ENCODE peak calls at places on chromosomes 11 and 22, in nine cellular contexts. D is PC-3, U is neural progenitor cell, C is SK-N-SH, Y is GM23248, R is HCT116, W is GM23338, T is hepatocyte, V is MM.1S. G is an unnamed sample. For H3K79me2, the result is how much of the 10 kb centered on the place peaks cover.

GRCh38 chr22:32533265-32534068 is 58.9 kb downstream of the FBXO7 start:
- DNase-seq in D (no peak), W (no peak), V (no peak), T (peak), R (no peak), C (no peak), U (no peak), Y (peak), G (no peak)

GRCh38 chr22:40400173-40400572 is 29.8 kb downstream of the SGSM3 start:
- DNase-seq in D (no peak), C (no peak), R (no peak), Y (no peak), V (no peak), W (no peak), U (no peak), T (no peak), G (peak)

GRCh38 chr22:26642465-26643367 is 14.7 kb upstream of the MIAT start:
- DNase-seq in Y (no peak), R (no peak), T (no peak), C (no peak), U (peak), D (no peak), V (peak), W (peak), G (peak)

GRCh38 chr11:19252394-19253148 is 11.8 kb upstream of the E2F8 start:
- DNase-seq in T (no peak), V (no peak), U (peak), R (no peak), W (no peak), C (no peak), D (no peak), Y (no peak), G (no peak)

GRCh38 chr22:36373258-36373579 is 14.5 kb downstream of the MYH9 start:
- DNase-seq in V (no peak), U (no peak), W (peak), C (no peak), Y (no peak), D (peak), R (no peak), T (no peak), G (no peak)

GRCh38 chr11:46333129-46333947 is 13.9 kb upstream of the DGKZ start:
- DNase-seq in W (peak), T (no peak), Y (peak), D (no peak), U (peak), C (peak), R (no peak), V (no peak), G (no peak)

GRCh38 chr11:100546714-100547113 is 140.4 kb upstream of the ARHGAP42 start:
- DNase-seq in D (peak), R (peak), V (no peak), U (no peak), Y (peak), C (no peak), T (peak), W (no peak), G (no peak)

GRCh38 chr11:11082651-11083050 is 224.8 kb upstream of the ZBED5 start:
- DNase-seq in R (no peak), W (no peak), C (no peak), D (no peak), V (no peak), T (no peak), Y (no peak), U (no peak), G (no peak)

GRCh38 chr22:29994941-29995340 is 85.3 kb upstream of the HORMAD2 start:
- DNase-seq in C (no peak), R (no peak), Y (peak), V (no peak), T (peak), U (no peak), W (no peak), D (peak), G (no peak)

GRCh38 chr11:103295704-103296103 is 186.5 kb downstream of the DYNC2H1 start:
- DNase-seq in D (no peak), V (no peak), U (peak), T (no peak), Y (no peak), C (no peak), R (peak), W (peak), G (peak)

GRCh38 chr22:44331881-44332714 is 19.3 kb upstream of the SHISAL1 start:
- DNase-seq in W (peak), R (no peak), C (peak), Y (peak), T (peak), D (peak), U (peak), V (no peak), G (no peak)

GRCh38 chr11:87046824-87047223 is 9.1 kb downstream of the TMEM135 start:
- DNase-seq in R (no peak), V (no peak), T (no peak), D (no peak), C (no peak), Y (no peak), W (no peak), U (no peak), G (no peak)

GRCh38 chr11:15793032-15793996 is 563.0 kb downstream of the SOX6 start:
- DNase-seq in C (no peak), U (no peak), Y (peak), V (no peak), W (no peak), D (peak), T (no peak), R (no peak), G (no peak)

GRCh38 chr11:69414773-69415187 is 66.7 kb upstream of the LINC01488 start:
- DNase-seq in V (no peak), U (no peak), Y (no peak), R (no peak), C (no peak), W (no peak), T (no peak), D (no peak), G (no peak)

GRCh38 chr11:57432714-57433163 is 5.8 kb upstream of the SLC43A3 start:
- DNase-seq in R (no peak), C (no peak), W (no peak), U (no peak), T (peak), Y (peak), V (no peak), D (peak), G (no peak)

GRCh38 chr11:11782532-11783110 is 59.2 kb upstream of the USP47 start:
- DNase-seq in T (no peak), V (no peak), W (peak), C (no peak), U (no peak), R (no peak), D (no peak), Y (no peak), G (no peak)

GRCh38 chr11:25766332-25767015 is 565.5 kb upstream of the ANO3 start:
- DNase-seq in T (no peak), C (no peak), W (no peak), V (peak), Y (no peak), R (no peak), D (peak), U (no peak), G (no peak)

GRCh38 chr11:57248780-57249383 is 11.8 kb upstream of the APLNR start:
- DNase-seq in R (peak), W (peak), C (peak), V (peak), D (peak), U (peak), Y (peak), T (peak), G (peak)

GRCh38 chr11:313787-314547 is at the start of gene IFITM1:
- DNase-seq in U (peak), C (no peak), R (no peak), W (peak), V (peak), Y (peak), D (peak), T (peak), G (peak)

GRCh38 chr22:19085233-19086043 is 36.8 kb downstream of the DGCR2 start:
- DNase-seq in Y (peak), D (peak), V (peak), U (no peak), W (peak), T (peak), C (peak), R (no peak), G (peak)

GRCh38 chr22:44256085-44256484 is 56.7 kb downstream of the SHISAL1 start:
- DNase-seq in D (no peak), U (no peak), W (no peak), R (no peak), Y (no peak), V (no peak), C (no peak), T (no peak), G (no peak)

GRCh38 chr22:46640293-46640692 is 20.1 kb downstream of the GRAMD4 start:
- DNase-seq in D (no peak), V (no peak), U (no peak), T (no peak), R (no peak), Y (no peak), W (no peak), C (no peak), G (no peak)

GRCh38 chr11:75031224-75031753 is 42.6 kb downstream of the NEU3 start:
- DNase-seq in T (peak), V (no peak), R (no peak), C (no peak), W (no peak), D (peak), Y (peak), U (no peak), G (no peak)

GRCh38 chr11:115222218-115222862 is 281.9 kb downstream of the CADM1 start:
- DNase-seq in V (peak), D (peak), C (no peak), W (peak), Y (peak), T (no peak), U (peak), R (no peak), G (peak)

GRCh38 chr22:27492566-27493201 is 308.9 kb downstream of the MN1 start:
- DNase-seq in V (peak), C (no peak), R (no peak), D (no peak), T (no peak), U (no peak), W (no peak), Y (no peak), G (no peak)

GRCh38 chr11:48083427-48083826 is 103.1 kb downstream of the PTPRJ start:
- DNase-seq in D (no peak), T (no peak), R (no peak), U (no peak), Y (peak), C (no peak), V (no peak), W (no peak), G (no peak)

GRCh38 chr11:125941606-125942275 is 4.1 kb upstream of the VSIG10L2 start:
- DNase-seq in T (peak), C (peak), U (peak), R (peak), Y (peak), D (peak), W (peak), V (peak), G (peak)
- TF ChIP-seq EZH2phosphoT487 in T (no peak), C (no peak), U (no peak), R (no peak), Y (no peak), D (no peak), W (no peak), V (no peak), G (no peak)

GRCh38 chr11:13705710-13706109 is 37.2 kb downstream of the FAR1 start:
- DNase-seq in C (no peak), Y (no peak), U (no peak), W (peak), D (no peak), T (no peak), R (no peak), V (no peak), G (no peak)
- H3K27ac ChIP-seq in C (no peak), Y (no peak), U (no peak), W (no peak), D (no peak), T (no peak), R (no peak), V (no peak), G (no peak)

GRCh38 chr11:129434641-129435498 is 59.2 kb downstream of the BARX2 start:
- DNase-seq in R (no peak), C (no peak), V (no peak), Y (no peak), T (no peak), U (no peak), W (no peak), D (peak), G (no peak)
- H3K79me2 ChIP-seq in R (under half), C (under half), V (half or more), Y (under half), T (under half), U (under half), W (under half), D (under half), G (under half)

DNA sequence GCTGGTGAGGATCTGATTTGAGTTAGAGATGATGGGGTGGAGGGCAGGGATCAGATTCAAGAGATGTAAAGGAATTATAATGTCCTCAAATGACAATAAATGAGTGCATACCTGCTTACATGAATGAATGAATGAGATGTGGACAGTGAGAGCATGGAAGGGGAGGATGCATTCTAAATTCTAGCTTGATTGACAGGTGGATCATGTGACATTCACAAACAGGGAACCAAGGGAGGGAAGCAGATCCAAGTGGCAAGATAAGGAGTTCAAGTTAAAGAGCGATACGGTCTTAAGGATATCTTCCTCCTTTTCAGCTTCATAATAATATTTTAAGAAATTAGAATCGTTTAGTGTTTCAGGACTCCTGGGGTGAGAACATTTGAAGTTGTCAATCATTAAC is 170.5 kb upstream of the TBCEL start:
- DNase-seq in V (no peak), Y (no peak), U (no peak), C (no peak), R (no peak), W (no peak), T (no peak), D (no peak), G (no peak)
- TF ChIP-seq EZH2phosphoT487 in V (no peak), Y (no peak), U (no peak), C (no peak), R (no peak), W (no peak), T (no peak), D (no peak), G (no peak)

GRCh38 chr11:72856551-72857342 is 42.5 kb downstream of the ATG16L2 start:
- DNase-seq in D (no peak), U (no peak), V (no peak), R (no peak), C (no peak), Y (no peak), T (no peak), W (no peak), G (no peak)

GRCh38 chr11:72848846-72849466 is 34.7 kb downstream of the ATG16L2 start:
- DNase-seq in Y (peak), U (peak), R (no peak), T (peak), W (peak), V (peak), C (peak), D (peak), G (peak)

GRCh38 chr11:72856065-72856464 is 41.9 kb downstream of the ATG16L2 start:
- DNase-seq in W (no peak), V (no peak), C (no peak), D (no peak), R (no peak), U (no peak), T (no peak), Y (no peak), G (no peak)

GRCh38 chr11:72851726-72852125 is 37.5 kb downstream of the ATG16L2 start:
- DNase-seq in V (no peak), D (no peak), R (no peak), U (no peak), C (no peak), Y (no peak), T (no peak), W (no peak), G (no peak)

DNA sequence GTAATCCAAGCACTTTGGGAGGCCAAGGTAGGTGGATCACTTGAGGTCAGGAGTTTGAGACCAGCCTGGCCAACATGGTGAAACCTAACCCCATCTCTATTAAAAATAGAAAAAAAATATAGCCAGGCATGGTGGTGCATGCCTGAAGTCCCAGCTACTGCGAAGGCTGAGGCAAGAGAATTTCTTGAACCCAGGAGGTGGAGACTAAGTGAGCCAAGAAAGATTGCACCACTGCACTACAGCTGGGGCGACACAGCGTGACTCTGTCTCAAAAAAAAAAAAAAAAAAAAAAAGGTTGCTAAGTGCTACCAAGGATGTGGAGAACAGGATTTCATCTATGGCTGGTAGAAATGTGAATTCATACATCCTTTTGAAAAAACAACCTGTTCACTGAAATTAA is 36.6 kb downstream of the ATG16L2 start:
- DNase-seq in T (no peak), V (no peak), Y (no peak), U (no peak), W (no peak), C (no peak), D (no peak), R (no peak), G (no peak)
- H3K27ac ChIP-seq in T (no peak), V (no peak), Y (no peak), U (no peak), W (no peak), C (no peak), D (no peak), R (no peak), G (no peak)

GRCh38 chr11:127680146-127680545 is 679.6 kb upstream of the KIRREL3 start:
- DNase-seq in D (no peak), U (no peak), Y (no peak), W (no peak), T (peak), R (no peak), C (no peak), V (no peak), G (no peak)

GRCh38 chr11:127677813-127678212 is 677.2 kb upstream of the KIRREL3 start:
- DNase-seq in R (no peak), W (no peak), Y (no peak), U (peak), V (no peak), D (no peak), T (no peak), C (no peak), G (no peak)

DNA sequence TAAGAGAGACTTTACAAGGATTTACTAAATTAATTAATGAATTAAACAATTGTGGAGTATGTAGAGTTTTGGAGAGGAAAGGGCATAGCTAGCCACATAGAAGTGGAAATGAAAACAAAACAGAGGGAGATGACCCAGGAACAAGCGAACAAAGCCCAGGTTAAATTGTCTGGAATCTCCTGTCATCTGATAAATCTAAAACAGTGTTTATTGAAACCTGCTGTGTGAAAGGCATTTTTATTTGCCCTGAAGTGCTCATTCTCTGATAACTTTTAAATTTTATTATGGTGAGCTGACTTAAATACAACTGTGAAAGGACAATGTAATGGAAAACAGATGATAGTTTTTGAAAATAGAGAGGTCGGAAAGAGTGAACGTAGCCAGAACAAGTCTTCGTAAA is 682.8 kb upstream of the KIRREL3 start:
- DNase-seq in U (no peak), D (no peak), V (no peak), C (peak), Y (no peak), W (no peak), T (no peak), R (no peak), G (no peak)
- H3K79me2 ChIP-seq in U (under half), D (under half), V (under half), C (under half), Y (under half), W (under half), T (under half), R (under half), G (under half)

GRCh38 chr11:58921778-58922390 is 17.4 kb upstream of the GLYATL1 start:
- DNase-seq in U (no peak), V (no peak), D (no peak), T (peak), W (no peak), R (no peak), C (no peak), Y (no peak), G (no peak)
- TF ChIP-seq EZH2phosphoT487 in U (no peak), V (no peak), D (no peak), T (no peak), W (no peak), R (no peak), C (no peak), Y (no peak), G (no peak)

G was measured in OCI-LY7.